ENCODE peak calls at places on chromosome 10, in four cellular contexts. Q, P, S and K are unnamed samples.

GRCh38 chr10:70664702-70665195 is 7.6 kb upstream of the ADAMTS14 start:
- DNase-seq in Q (peak), P (no peak), S (no peak), K (peak)

GRCh38 chr10:105585753-105586152 is 944.7 kb downstream of the SORCS3 start:
- DNase-seq in Q (peak), P (no peak), S (no peak), K (no peak)

GRCh38 chr10:32976338-32976737 is 18.3 kb upstream of the ITGB1 start:
- DNase-seq in Q (no peak), P (no peak), S (no peak), K (no peak)

GRCh38 chr10:43265799-43266721 is 805 bp downstream of the RASGEF1A start:
- DNase-seq in Q (no peak), P (peak), S (no peak), K (no peak)

GRCh38 chr10:86645111-86645445 is 9.3 kb upstream of the OPN4 start:
- DNase-seq in Q (no peak), P (no peak), S (no peak), K (no peak)

GRCh38 chr10:108684431-108684830 is 1238.9 kb downstream of the XPNPEP1 start:
- DNase-seq in Q (no peak), P (no peak), S (no peak), K (no peak)

GRCh38 chr10:33332183-33333031 is 2.1 kb downstream of the NRP1 start:
- DNase-seq in Q (peak), P (no peak), S (no peak), K (no peak)

GRCh38 chr10:22308390-22308789 is 7.8 kb upstream of the COMMD3 start:
- DNase-seq in Q (peak), P (peak), S (no peak), K (no peak)

GRCh38 chr10:13351340-13351915 is 3.3 kb upstream of the SEPHS1 start:
- DNase-seq in Q (no peak), P (peak), S (no peak), K (no peak)

GRCh38 chr10:105797234-105797890 is 1156.3 kb downstream of the SORCS3 start:
- DNase-seq in Q (peak), P (peak), S (no peak), K (no peak)

GRCh38 chr10:102643346-102644065 is 773 bp upstream of the TRIM8 start:
- DNase-seq in Q (peak), P (peak), S (peak), K (peak)

GRCh38 chr10:34710391-34710751 is 104.7 kb downstream of the PARD3 start:
- DNase-seq in Q (peak), P (no peak), S (no peak), K (no peak)

GRCh38 chr10:102599565-102600327 is 44.5 kb upstream of the TRIM8 start:
- DNase-seq in Q (peak), P (no peak), S (no peak), K (no peak)

GRCh38 chr10:9342865-9343450 is 1288.5 kb downstream of the GATA3 start:
- DNase-seq in Q (peak), P (peak), S (no peak), K (no peak)

GRCh38 chr10:78255796-78256638 is 222.4 kb downstream of the RPS24 start:
- DNase-seq in Q (peak), P (no peak), S (peak), K (no peak)

GRCh38 chr10:77247076-77247561 is 390.5 kb downstream of the KCNMA1 start:
- DNase-seq in Q (no peak), P (no peak), S (peak), K (no peak)

GRCh38 chr10:99852481-99853213 is 70.2 kb downstream of the ABCC2 start:
- DNase-seq in Q (no peak), P (no peak), S (no peak), K (no peak)

GRCh38 chr10:62851449-62851848 is 35.3 kb upstream of the EGR2 start:
- DNase-seq in Q (no peak), P (no peak), S (no peak), K (no peak)

GRCh38 chr10:74586088-74586585 is 240.3 kb upstream of the KAT6B start:
- DNase-seq in Q (no peak), P (no peak), S (peak), K (no peak)

GRCh38 chr10:34661580-34661979 is 153.5 kb downstream of the PARD3 start:
- DNase-seq in Q (no peak), P (no peak), S (no peak), K (no peak)

GRCh38 chr10:32367793-32368453 is 21.0 kb upstream of the EPC1 start:
- DNase-seq in Q (peak), P (peak), S (peak), K (peak)

GRCh38 chr10:50325449-50326188 is 74.3 kb upstream of the ASAH2 start:
- DNase-seq in Q (peak), P (peak), S (peak), K (no peak)